ENCODE peak calls at places on chromosomes 12 and 14, in four cellular contexts. One of them, this sample, is unnamed.

GRCh38 chr12:116194935-116195431 is 82.5 kb downstream of the MED13L start:
- DNase-seq in HL-60: no peak
- DNase-seq in K562: no peak
- DNase-seq in GM12878: peak; percentile 79
- DNase-seq in this sample: no peak

GRCh38 chr12:100141666-100141997 is 1.0 kb downstream of the BLTP3B start:
- DNase-seq in HL-60: peak; percentile 54
- DNase-seq in K562: peak; percentile 12
- DNase-seq in GM12878: no peak
- DNase-seq in this sample: no peak

GRCh38 chr12:108629824-108630476 is 3.7 kb downstream of the SELPLG start:
- DNase-seq in K562: peak; percentile 84
- DNase-seq in HL-60: peak; percentile 54
- DNase-seq in GM12878: no peak
- DNase-seq in this sample: no peak

GRCh38 chr12:30847259-30847658 is 79.3 kb upstream of the TSPAN11 start:
- DNase-seq in GM12878: peak; percentile 28
- DNase-seq in HL-60: peak; percentile 57
- DNase-seq in K562: peak; percentile 37
- DNase-seq in this sample: no peak

GRCh38 chr14:95137804-95138167 is 19.5 kb downstream of the DICER1 start:
- DNase-seq in K562: no peak
- DNase-seq in HL-60: no peak
- DNase-seq in GM12878: no peak
- DNase-seq in this sample: no peak

GRCh38 chr12:109434556-109434955 is 42.5 kb downstream of the KCTD10 start:
- DNase-seq in HL-60: no peak
- DNase-seq in GM12878: no peak
- DNase-seq in K562: no peak
- DNase-seq in this sample: no peak

GRCh38 chr12:7959278-7960063 is 23.5 kb upstream of the SLC2A3 start:
- DNase-seq in HL-60: peak; percentile 88
- DNase-seq in GM12878: peak; percentile 70
- DNase-seq in K562: peak; percentile 20
- DNase-seq in this sample: no peak

GRCh38 chr12:117151195-117152031 is 38.9 kb downstream of the FBXO21 start:
- DNase-seq in GM12878: no peak
- DNase-seq in HL-60: peak; percentile 16
- DNase-seq in K562: peak; percentile 84
- DNase-seq in this sample: no peak

GRCh38 chr14:69261761-69262331 is 1.9 kb downstream of the GALNT16 start:
- DNase-seq in K562: no peak
- DNase-seq in HL-60: no peak
- DNase-seq in GM12878: no peak
- DNase-seq in this sample: no peak

GRCh38 chr12:125075-125474 is 58.5 kb downstream of the IQSEC3 start:
- DNase-seq in GM12878: no peak
- DNase-seq in K562: no peak
- DNase-seq in HL-60: no peak
- DNase-seq in this sample: no peak

GRCh38 chr14:72894623-72895378 is 900 bp upstream of the DPF3 start:
- DNase-seq in K562: peak; percentile 37
- DNase-seq in HL-60: no peak
- DNase-seq in GM12878: no peak
- DNase-seq in this sample: no peak

GRCh38 chr12:52521175-52521574 is 981 bp upstream of the KRT5 start:
- DNase-seq in K562: no peak
- DNase-seq in GM12878: no peak
- DNase-seq in HL-60: no peak
- DNase-seq in this sample: no peak

GRCh38 chr14:76784266-76784874 is 23.1 kb downstream of the VASH1 start:
- DNase-seq in GM12878: no peak
- DNase-seq in K562: no peak
- DNase-seq in HL-60: no peak
- DNase-seq in this sample: no peak

GRCh38 chr12:113066806-113067400 is 10.4 kb downstream of the DTX1 start:
- DNase-seq in K562: no peak
- DNase-seq in GM12878: no peak
- DNase-seq in HL-60: no peak
- DNase-seq in this sample: no peak

GRCh38 chr12:95774311-95775045 is 16.1 kb downstream of the NTN4 start:
- DNase-seq in GM12878: no peak
- DNase-seq in HL-60: no peak
- DNase-seq in K562: no peak
- DNase-seq in this sample: no peak

GRCh38 chr12:108905725-108906124 is 25.8 kb downstream of the DAO start:
- DNase-seq in HL-60: peak; percentile 28
- DNase-seq in K562: no peak
- DNase-seq in GM12878: no peak
- DNase-seq in this sample: no peak

GRCh38 chr12:111441107-111441928 is 35.6 kb downstream of the SH2B3 start:
- DNase-seq in HL-60: no peak
- DNase-seq in GM12878: no peak
- DNase-seq in K562: no peak
- DNase-seq in this sample: no peak

GRCh38 chr12:89863332-89863938 is 154.8 kb upstream of the ATP2B1 start:
- DNase-seq in GM12878: peak; percentile 72
- DNase-seq in K562: no peak
- DNase-seq in HL-60: no peak
- DNase-seq in this sample: no peak

GRCh38 chr14:71985538-71986234 is 53.5 kb downstream of the RGS6 start:
- DNase-seq in K562: no peak
- DNase-seq in HL-60: no peak
- DNase-seq in GM12878: no peak
- DNase-seq in this sample: no peak

GRCh38 chr12:52210186-52210924 is 18.5 kb upstream of the KRT80 start:
- DNase-seq in HL-60: no peak
- DNase-seq in K562: no peak
- DNase-seq in GM12878: no peak
- DNase-seq in this sample: no peak

GRCh38 chr12:14948672-14949071 is 10.3 kb upstream of the ERP27 start:
- DNase-seq in GM12878: peak; percentile 90
- DNase-seq in K562: no peak
- DNase-seq in HL-60: peak; percentile 89
- DNase-seq in this sample: peak; percentile 43

GRCh38 chr14:34023824-34024767 is 73.2 kb upstream of the EGLN3 start:
- DNase-seq in HL-60: no peak
- DNase-seq in K562: no peak
- DNase-seq in GM12878: no peak
- DNase-seq in this sample: no peak

GRCh38 chr14:45199246-45199645 is 53.8 kb downstream of the MIS18BP1 start:
- DNase-seq in GM12878: no peak
- DNase-seq in K562: no peak
- DNase-seq in HL-60: no peak
- DNase-seq in this sample: no peak

GRCh38 chr12:1583421-1584078 is 10.8 kb downstream of the FBXL14 start:
- DNase-seq in GM12878: peak; percentile 77
- DNase-seq in K562: peak; percentile 69
- DNase-seq in HL-60: peak; percentile 79
- DNase-seq in this sample: peak; percentile 48

GRCh38 chr14:22472935-22473854 is 115.8 kb downstream of the DAD1 start:
- DNase-seq in GM12878: no peak
- DNase-seq in K562: peak; percentile 12
- DNase-seq in HL-60: peak; percentile 77
- DNase-seq in this sample: peak; percentile 42

GRCh38 chr14:94601961-94602391 is 10.2 kb upstream of the SERPINA3 start:
- DNase-seq in HL-60: no peak
- DNase-seq in GM12878: no peak
- DNase-seq in K562: peak; percentile 7
- DNase-seq in this sample: no peak

GRCh38 chr12:109725321-109726105 is 11.9 kb downstream of the FAM222A start:
- DNase-seq in GM12878: no peak
- DNase-seq in K562: no peak
- DNase-seq in HL-60: no peak
- DNase-seq in this sample: no peak

GRCh38 chr12:116610971-116611541 is 51.9 kb downstream of the MAP1LC3B2 start:
- DNase-seq in HL-60: no peak
- DNase-seq in GM12878: no peak
- DNase-seq in K562: peak; percentile 53
- DNase-seq in this sample: no peak

GRCh38 chr12:132067182-132067581 is 76.9 kb downstream of the DDX51 start:
- DNase-seq in K562: no peak
- DNase-seq in GM12878: no peak
- DNase-seq in HL-60: no peak
- DNase-seq in this sample: no peak

GRCh38 chr14:105479438-105480164 is 5.0 kb downstream of the CRIP2 start:
- DNase-seq in HL-60: no peak
- DNase-seq in K562: no peak
- DNase-seq in GM12878: no peak
- DNase-seq in this sample: no peak

DNA sequence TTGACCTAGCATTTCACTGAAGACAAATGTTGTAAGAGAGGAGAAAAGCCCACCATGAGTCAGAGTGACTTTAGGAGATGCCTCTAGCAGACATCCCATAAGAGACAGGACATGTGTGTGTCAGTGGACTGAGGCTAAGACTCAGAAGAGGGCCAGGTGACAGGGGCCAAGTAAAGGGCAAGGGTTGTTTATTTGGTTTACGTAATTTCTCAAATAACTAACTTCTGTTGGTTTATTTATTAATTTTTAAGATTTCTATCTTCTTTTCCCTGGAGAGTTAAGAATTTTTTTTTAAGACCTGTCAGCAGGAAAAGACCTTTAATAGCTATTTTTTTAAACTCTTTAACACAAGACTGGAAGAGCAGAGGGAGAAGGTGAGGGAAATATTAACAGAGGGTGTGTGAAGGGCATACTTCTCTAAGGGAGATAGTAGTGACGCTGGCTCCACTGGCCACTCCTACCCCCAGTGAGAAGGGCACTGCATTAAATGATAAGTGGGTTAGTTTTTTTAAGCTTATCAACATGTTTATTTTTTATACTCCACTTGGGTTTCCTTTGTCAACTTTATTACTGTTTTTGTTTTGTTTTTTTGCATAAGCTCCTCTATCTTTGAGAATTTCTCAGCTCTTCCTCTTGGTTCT is 3.5 kb downstream of the PNP start:
- DNase-seq in K562: no peak
- DNase-seq in HL-60: no peak
- DNase-seq in GM12878: no peak
- DNase-seq in this sample: no peak
- TF ChIP-seq SPI1 in K562: no peak
- TF ChIP-seq SPI1 in HL-60: no peak
- TF ChIP-seq SPI1 in GM12878: no peak
- TF ChIP-seq SPI1 in this sample: no peak

GRCh38 chr14:20976291-20976690 is 13.5 kb upstream of the METTL17 start:
- DNase-seq in K562: no peak
- DNase-seq in GM12878: no peak
- DNase-seq in HL-60: no peak
- DNase-seq in this sample: no peak
- TF ChIP-seq SPI1 in K562: no peak
- TF ChIP-seq SPI1 in GM12878: no peak
- TF ChIP-seq SPI1 in HL-60: no peak
- TF ChIP-seq SPI1 in this sample: no peak

GRCh38 chr14:89129570-89129969 is 287.5 kb downstream of the FOXN3 start:
- DNase-seq in HL-60: no peak
- DNase-seq in GM12878: no peak
- DNase-seq in K562: no peak
- DNase-seq in this sample: no peak

GRCh38 chr14:89134640-89135039 is 282.4 kb downstream of the FOXN3 start:
- DNase-seq in HL-60: no peak
- DNase-seq in K562: no peak
- DNase-seq in GM12878: no peak
- DNase-seq in this sample: no peak

GRCh38 chr14:89126461-89126860 is 290.6 kb downstream of the FOXN3 start:
- DNase-seq in HL-60: no peak
- DNase-seq in GM12878: no peak
- DNase-seq in K562: no peak
- DNase-seq in this sample: no peak

GRCh38 chr14:89128616-89129015 is 288.4 kb downstream of the FOXN3 start:
- DNase-seq in HL-60: no peak
- DNase-seq in K562: no peak
- DNase-seq in GM12878: no peak
- DNase-seq in this sample: no peak

GRCh38 chr14:89131004-89131750 is 285.9 kb downstream of the FOXN3 start:
- DNase-seq in K562: no peak
- DNase-seq in HL-60: no peak
- DNase-seq in GM12878: no peak
- DNase-seq in this sample: no peak
- TF ChIP-seq SPI1 in K562: no peak
- TF ChIP-seq SPI1 in HL-60: no peak
- TF ChIP-seq SPI1 in GM12878: no peak
- TF ChIP-seq SPI1 in this sample: no peak

GRCh38 chr14:52692248-52692962 is 3.0 kb downstream of the ERO1A start:
- DNase-seq in K562: no peak
- DNase-seq in GM12878: no peak
- DNase-seq in HL-60: peak; percentile 87
- DNase-seq in this sample: no peak

GRCh38 chr14:52695481-52696091 is at the start of gene ERO1A:
- DNase-seq in K562: peak; percentile 62
- DNase-seq in GM12878: no peak
- DNase-seq in HL-60: peak; percentile 64
- DNase-seq in this sample: peak; percentile 49

GRCh38 chr14:52693004-52693403 is 2.4 kb downstream of the ERO1A start:
- DNase-seq in GM12878: no peak
- DNase-seq in K562: no peak
- DNase-seq in HL-60: no peak
- DNase-seq in this sample: no peak

GRCh38 chr14:52693532-52693931 is 1.8 kb downstream of the ERO1A start:
- DNase-seq in HL-60: no peak
- DNase-seq in GM12878: no peak
- DNase-seq in K562: no peak
- DNase-seq in this sample: no peak

GRCh38 chr14:52694761-52695480 is 437 bp downstream of the ERO1A start:
- DNase-seq in HL-60: peak; percentile 84
- DNase-seq in GM12878: peak; percentile 60
- DNase-seq in K562: peak; percentile 13
- DNase-seq in this sample: peak; percentile 24
- TF ChIP-seq SPI1 in HL-60: no peak
- TF ChIP-seq SPI1 in GM12878: no peak
- TF ChIP-seq SPI1 in K562: no peak
- TF ChIP-seq SPI1 in this sample: peak; percentile 11

GRCh38 chr14:55582741-55583140 is 2.7 kb downstream of the KTN1 start:
- DNase-seq in K562: no peak
- DNase-seq in GM12878: no peak
- DNase-seq in HL-60: no peak
- DNase-seq in this sample: no peak
- TF ChIP-seq SPI1 in K562: no peak
- TF ChIP-seq SPI1 in GM12878: peak; percentile 42
- TF ChIP-seq SPI1 in HL-60: no peak
- TF ChIP-seq SPI1 in this sample: peak; percentile 64

This sample was measured in GM12891.